ENCODE peak calls at places on chromosomes 3 and 15, in five cellular contexts. V, L, I, O and D are unnamed samples. For H3K36me3, the result is how much of the 10 kb centered on the place peaks cover.

GRCh38 chr3:190855151-190855550 is 7.3 kb downstream of the GMNC start:
- DNase-seq in V (no peak), L (no peak), I (no peak), O (no peak), D (no peak)

GRCh38 chr3:139427283-139428060 is 38.0 kb upstream of the COPB2 start:
- DNase-seq in O (no peak), V (no peak), L (peak), I (no peak), D (no peak)

GRCh38 chr15:89002281-89002761 is 85.9 kb upstream of the ABHD2 start:
- DNase-seq in L (peak), O (peak), I (no peak), V (no peak), D (no peak)

GRCh38 chr15:40893733-40894688 is at the start of gene VPS18:
- DNase-seq in I (peak), L (peak), V (peak), O (peak), D (peak)

GRCh38 chr3:194215392-194215791 is 79.4 kb downstream of the HES1 start:
- DNase-seq in O (no peak), V (no peak), L (no peak), I (peak), D (no peak)

GRCh38 chr15:81315452-81316203 is 8.3 kb downstream of the STARD5 start:
- DNase-seq in L (no peak), O (no peak), I (no peak), V (no peak), D (no peak)

GRCh38 chr15:44215594-44215993 is 20.5 kb upstream of the FRMD5 start:
- DNase-seq in I (no peak), L (peak), O (no peak), V (peak), D (no peak)

GRCh38 chr3:52429779-52430415 is 15.0 kb downstream of the SEMA3G start:
- DNase-seq in L (no peak), V (no peak), O (peak), I (peak), D (peak)

GRCh38 chr15:93271871-93272270 is 182.9 kb upstream of the RGMA start:
- DNase-seq in I (no peak), O (no peak), V (no peak), L (no peak), D (no peak)

GRCh38 chr3:170357920-170358854 is 672 bp downstream of the SKIL start:
- DNase-seq in I (peak), L (peak), O (peak), V (peak), D (peak)

GRCh38 chr3:63576826-63577225 is 75.6 kb upstream of the SNTN start:
- DNase-seq in V (no peak), L (peak), I (no peak), O (no peak), D (no peak)

GRCh38 chr3:61928020-61928419 is 366.6 kb downstream of the PTPRG start:
- DNase-seq in L (no peak), O (no peak), V (no peak), I (no peak), D (no peak)

GRCh38 chr15:72341361-72341760 is 21.4 kb upstream of the CELF6 start:
- DNase-seq in V (no peak), O (no peak), L (peak), I (no peak), D (no peak)

GRCh38 chr3:33931512-33931911 is 133.1 kb downstream of the PDCD6IP start:
- DNase-seq in I (no peak), L (no peak), O (no peak), V (no peak), D (no peak)

GRCh38 chr15:85276921-85277320 is 103.5 kb upstream of the AKAP13 start:
- DNase-seq in V (no peak), O (no peak), L (peak), I (no peak), D (no peak)

GRCh38 chr3:40237892-40238571 is 71.5 kb upstream of the EIF1B start:
- DNase-seq in V (no peak), O (no peak), L (peak), I (no peak), D (no peak)

GRCh38 chr3:100075731-100076543 is 38.4 kb downstream of the FILIP1L start:
- DNase-seq in I (no peak), L (no peak), V (no peak), O (no peak), D (no peak)

GRCh38 chr3:149395107-149396089 is 17.9 kb upstream of the TM4SF1 start:
- DNase-seq in I (no peak), O (no peak), L (peak), V (no peak), D (peak)

GRCh38 chr3:171892457-171892856 is 49.3 kb downstream of the TMEM212 start:
- DNase-seq in L (no peak), I (no peak), V (no peak), O (no peak), D (no peak)

GRCh38 chr3:157542711-157543485 is 39.7 kb upstream of the VEPH1 start:
- DNase-seq in O (peak), V (no peak), L (peak), I (peak), D (peak)

GRCh38 chr15:38266247-38266996 is 13.8 kb downstream of the SPRED1 start:
- DNase-seq in L (peak), O (no peak), I (no peak), V (no peak), D (no peak)

GRCh38 chr3:106006571-106006970 is 137.8 kb upstream of the CBLB start:
- DNase-seq in O (no peak), I (no peak), L (no peak), V (no peak), D (no peak)

GRCh38 chr3:66393486-66394260 is 107.1 kb downstream of the LRIG1 start:
- DNase-seq in I (peak), O (no peak), V (no peak), L (no peak), D (no peak)

GRCh38 chr15:44087578-44088190 is 107.4 kb downstream of the FRMD5 start:
- DNase-seq in I (no peak), L (peak), V (no peak), O (no peak), D (no peak)

GRCh38 chr3:128422762-128423524 is 43.7 kb downstream of the DNAJB8 start:
- DNase-seq in I (no peak), O (no peak), L (no peak), V (no peak), D (no peak)

GRCh38 chr3:197521277-197522182 is 34.2 kb downstream of the BDH1 start:
- DNase-seq in L (no peak), I (no peak), V (no peak), O (peak), D (peak)

GRCh38 chr15:101016581-101016980 is 97.4 kb downstream of the LRRK1 start:
- DNase-seq in I (peak), O (no peak), V (peak), L (no peak), D (peak)

GRCh38 chr3:32249184-32249782 is 10.8 kb downstream of the CMTM8 start:
- DNase-seq in O (no peak), V (no peak), I (no peak), L (peak), D (no peak)

GRCh38 chr3:30760040-30760439 is 134.4 kb downstream of the GADL1 start:
- DNase-seq in O (no peak), L (no peak), V (no peak), I (no peak), D (no peak)

GRCh38 chr15:35843453-35843852 is 297.5 kb upstream of the DPH6 start:
- DNase-seq in I (no peak), V (no peak), O (no peak), L (no peak), D (no peak)

GRCh38 chr3:3800685-3801509 is 1.7 kb downstream of the LRRN1 start:
- DNase-seq in O (peak), V (no peak), I (no peak), L (no peak), D (peak)

GRCh38 chr15:93205413-93205812 is 116.4 kb upstream of the RGMA start:
- DNase-seq in I (no peak), O (no peak), L (no peak), V (no peak), D (no peak)

GRCh38 chr15:51904931-51905330 is 66.6 kb downstream of the LEO1 start:
- DNase-seq in L (peak), V (no peak), O (no peak), I (no peak), D (no peak)

GRCh38 chr3:64530434-64531049 is 157.3 kb downstream of the ADAMTS9 start:
- DNase-seq in V (no peak), L (peak), I (peak), O (no peak), D (no peak)

GRCh38 chr3:186193534-186194450 is 84.9 kb upstream of the ETV5 start:
- DNase-seq in O (peak), V (no peak), I (no peak), L (no peak), D (peak)

GRCh38 chr3:50160561-50160983 is 5.4 kb downstream of the SEMA3F start:
- DNase-seq in L (no peak), O (no peak), I (no peak), V (no peak), D (peak)

GRCh38 chr3:161409069-161409468 is 37.8 kb upstream of the SPTSSB start:
- DNase-seq in V (no peak), I (no peak), L (peak), O (no peak), D (no peak)

GRCh38 chr3:146817705-146818104 is 212.6 kb upstream of the PLSCR5 start:
- DNase-seq in L (peak), O (no peak), I (no peak), V (no peak), D (no peak)

GRCh38 chr3:134359121-134360010 is 14.9 kb downstream of the AMOTL2 start:
- DNase-seq in I (peak), O (peak), V (peak), L (no peak), D (no peak)
- H3K36me3 ChIP-seq in I (half or more), O (half or more), V (half or more), L (half or more), D (half or more)

GRCh38 chr15:47185222-47185800 is 532.0 kb upstream of the SEMA6D start:
- DNase-seq in V (no peak), I (no peak), O (no peak), L (no peak), D (no peak)

GRCh38 chr15:47184003-47184404 is 533.3 kb upstream of the SEMA6D start:
- DNase-seq in I (no peak), O (peak), L (no peak), V (no peak), D (peak)

GRCh38 chr15:47179988-47180387 is 537.3 kb upstream of the SEMA6D start:
- DNase-seq in L (no peak), I (no peak), V (no peak), O (no peak), D (no peak)

GRCh38 chr15:47184405-47185221 is 532.7 kb upstream of the SEMA6D start:
- DNase-seq in V (peak), O (peak), I (peak), L (no peak), D (peak)

GRCh38 chr15:47182818-47183217 is 534.5 kb upstream of the SEMA6D start:
- DNase-seq in I (no peak), V (no peak), L (no peak), O (no peak), D (no peak)
- H3K4me3 ChIP-seq in I (no peak), V (no peak), L (no peak), O (no peak), D (no peak)

GRCh38 chr3:12591456-12591855 is 34.6 kb downstream of the MKRN2 start:
- DNase-seq in I (no peak), O (no peak), V (no peak), L (no peak), D (no peak)
- H3K36me3 ChIP-seq in I (half or more), O (half or more), V (half or more), L (half or more), D (under half)

DNA sequence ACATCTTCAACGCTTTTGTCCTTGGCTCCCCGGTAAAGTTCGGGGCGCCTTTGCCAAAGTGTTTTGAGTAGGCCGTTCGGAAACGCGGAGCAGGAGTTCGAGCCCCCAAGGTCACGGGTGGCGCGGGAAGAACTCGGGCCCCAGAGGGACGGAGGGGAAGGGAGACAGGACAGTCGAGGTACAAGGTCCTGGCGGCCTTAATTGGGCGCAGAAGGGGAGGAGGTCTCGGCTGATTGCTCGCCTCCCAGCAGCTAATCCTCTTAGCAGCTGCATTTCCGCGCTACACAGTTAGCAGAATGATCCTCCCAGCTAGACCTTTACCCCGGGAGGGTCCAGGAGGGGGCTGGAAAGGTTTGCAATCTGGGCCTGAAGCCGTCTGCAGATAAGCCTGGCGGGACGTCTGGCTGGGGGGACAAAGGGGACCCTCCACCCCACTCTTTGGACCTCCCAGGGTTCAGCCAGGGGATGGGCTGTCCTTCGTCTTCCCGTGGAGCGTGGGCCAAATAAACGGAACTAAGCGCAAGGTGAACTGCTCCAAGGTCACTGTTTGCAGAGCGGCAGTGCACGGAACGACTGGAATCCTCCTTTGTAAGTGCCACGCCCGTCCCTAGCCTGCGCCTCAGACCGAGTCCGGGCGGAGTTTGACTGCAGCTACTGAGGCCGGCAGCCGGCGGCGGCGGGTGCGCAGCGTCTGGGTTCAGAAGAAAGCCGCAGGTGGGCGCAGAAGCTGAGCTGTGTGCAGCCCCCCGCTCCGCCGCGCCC is 7.2 kb downstream of the EOMES start:
- DNase-seq in O (peak), I (no peak), V (no peak), L (peak), D (peak)
- H3K4me3 ChIP-seq in O (peak), I (no peak), V (no peak), L (peak), D (peak)

GRCh38 chr3:58119221-58119620 is 91.6 kb downstream of the DNASE1L3 start:
- DNase-seq in V (no peak), I (no peak), O (no peak), L (no peak), D (no peak)
- H3K36me3 ChIP-seq in V (half or more), I (half or more), O (half or more), L (half or more), D (half or more)